ENCODE peak calls at places on chromosomes 16 and 17, in five cellular contexts. M is tibial artery, V is OCI-LY7, H is ascending aorta, R is endodermal cell. J is an unnamed sample. For H3K36me3, the result is how much of the 10 kb centered on the place peaks cover.

GRCh38 chr16:46961373-46962353 is 11.8 kb downstream of the DNAJA2 start:
- DNase-seq in M (no peak), V (no peak), H (no peak), R (no peak), J (no peak)

GRCh38 chr16:89556750-89557149 is 3.7 kb upstream of the RPL13 start:
- DNase-seq in M (no peak), V (no peak), H (no peak), R (no peak), J (no peak)

GRCh38 chr16:48126801-48127644 is 28.8 kb downstream of the ABCC12 start:
- DNase-seq in M (no peak), V (no peak), H (no peak), R (peak), J (peak)

GRCh38 chr17:49898547-49899490 is 51.0 kb upstream of the TAC4 start:
- DNase-seq in M (no peak), V (peak), H (no peak), R (peak), J (no peak)

GRCh38 chr16:55955845-55956244 is 80.7 kb upstream of the CES5A start:
- DNase-seq in M (no peak), V (no peak), H (no peak), R (no peak), J (no peak)

GRCh38 chr17:41943492-41943891 is 13.1 kb downstream of the ODAD4 start:
- DNase-seq in M (no peak), V (no peak), H (no peak), R (no peak), J (no peak)

GRCh38 chr16:89764711-89765201 is 43.4 kb downstream of the ZNF276 start:
- DNase-seq in M (peak), V (peak), H (peak), R (no peak), J (no peak)

GRCh38 chr17:53472586-53472985 is 350.1 kb upstream of the KIF2B start:
- DNase-seq in M (no peak), V (no peak), H (no peak), R (no peak), J (no peak)

GRCh38 chr16:66278111-66278531 is 88.4 kb upstream of the CDH5 start:
- DNase-seq in M (no peak), V (no peak), H (no peak), R (peak), J (no peak)

GRCh38 chr16:68331879-68332410 is 21.1 kb downstream of the PRMT7 start:
- DNase-seq in M (no peak), V (no peak), H (no peak), R (no peak), J (no peak)

GRCh38 chr17:41984454-41984853 is 17.9 kb downstream of the CNP start:
- DNase-seq in M (no peak), V (no peak), H (no peak), R (no peak), J (no peak)

GRCh38 chr17:1273492-1274242 is 3.4 kb downstream of the BHLHA9 start:
- DNase-seq in M (no peak), V (no peak), H (no peak), R (no peak), J (no peak)

GRCh38 chr16:61915569-61915968 is 120.7 kb downstream of the CDH8 start:
- DNase-seq in M (no peak), V (no peak), H (no peak), R (no peak), J (no peak)

GRCh38 chr17:6543079-6544010 is 13.0 kb downstream of the PITPNM3 start:
- DNase-seq in M (no peak), V (no peak), H (no peak), R (no peak), J (no peak)

GRCh38 chr17:65783845-65784334 is 222.4 kb upstream of the AXIN2 start:
- DNase-seq in M (no peak), V (no peak), H (no peak), R (no peak), J (peak)

GRCh38 chr17:80782536-80783427 is 208.9 kb upstream of the CHMP6 start:
- DNase-seq in M (peak), V (no peak), H (no peak), R (peak), J (no peak)

GRCh38 chr17:73311428-73311780 is 397 bp downstream of the CDC42EP4 start:
- DNase-seq in M (no peak), V (no peak), H (no peak), R (peak), J (no peak)

GRCh38 chr17:31691251-31691905 is 167.7 kb downstream of the COPRS start:
- DNase-seq in M (no peak), V (no peak), H (no peak), R (peak), J (no peak)

GRCh38 chr16:16016388-16016964 is 67.1 kb downstream of the ABCC1 start:
- DNase-seq in M (no peak), V (no peak), H (no peak), R (no peak), J (no peak)

GRCh38 chr16:15653227-15653626 is 3.2 kb downstream of the NDE1 start:
- DNase-seq in M (no peak), V (no peak), H (no peak), R (no peak), J (no peak)

GRCh38 chr16:5015887-5016286 is 17.8 kb downstream of the NAGPA start:
- DNase-seq in M (no peak), V (no peak), H (no peak), R (no peak), J (no peak)

GRCh38 chr17:6374761-6375312 is 60.1 kb downstream of the AIPL1 start:
- DNase-seq in M (no peak), V (no peak), H (no peak), R (peak), J (peak)

GRCh38 chr17:67947325-67947813 is 48.9 kb downstream of the C17orf58 start:
- DNase-seq in M (no peak), V (no peak), H (no peak), R (no peak), J (no peak)

GRCh38 chr17:67944035-67944434 is 52.2 kb downstream of the C17orf58 start:
- DNase-seq in M (no peak), V (no peak), H (no peak), R (no peak), J (no peak)

GRCh38 chr17:67942810-67943209 is 53.5 kb downstream of the C17orf58 start:
- DNase-seq in M (no peak), V (peak), H (no peak), R (no peak), J (no peak)
- TF ChIP-seq CTCF in M (no peak), V (peak), H (no peak), R (peak), J (peak)

GRCh38 chr17:10197721-10198508 is 491 bp downstream of the GAS7 start:
- DNase-seq in M (no peak), V (no peak), H (no peak), R (peak), J (no peak)

GRCh38 chr17:10197362-10197720 is 1.1 kb downstream of the GAS7 start:
- DNase-seq in M (no peak), V (no peak), H (no peak), R (peak), J (no peak)

GRCh38 chr17:10196936-10197335 is 1.5 kb downstream of the GAS7 start:
- DNase-seq in M (no peak), V (no peak), H (no peak), R (no peak), J (no peak)

GRCh38 chr17:10195090-10195489 is 3.3 kb downstream of the GAS7 start:
- DNase-seq in M (no peak), V (no peak), H (no peak), R (no peak), J (no peak)

GRCh38 chr17:10196384-10196783 is 2.0 kb downstream of the GAS7 start:
- DNase-seq in M (no peak), V (no peak), H (no peak), R (no peak), J (no peak)
- H3K4me3 ChIP-seq in M (no peak), V (no peak), H (no peak), R (no peak), J (no peak)

GRCh38 chr17:67055041-67055443 is 10.7 kb downstream of the CACNG1 start:
- DNase-seq in M (no peak), V (no peak), H (no peak), R (peak), J (no peak)

GRCh38 chr17:67055811-67056745 is 11.7 kb downstream of the CACNG1 start:
- DNase-seq in M (no peak), V (peak), H (no peak), R (peak), J (no peak)

GRCh38 chr17:67056746-67057490 is 12.6 kb downstream of the CACNG1 start:
- DNase-seq in M (no peak), V (peak), H (no peak), R (peak), J (no peak)

GRCh38 chr17:67059372-67059771 is 15.0 kb downstream of the CACNG1 start:
- DNase-seq in M (no peak), V (no peak), H (no peak), R (no peak), J (no peak)

GRCh38 chr17:67058036-67058435 is 13.7 kb downstream of the CACNG1 start:
- DNase-seq in M (no peak), V (no peak), H (no peak), R (no peak), J (no peak)
- H3K36me3 ChIP-seq in M (under half), V (under half), H (under half), R (under half), J (under half)

GRCh38 chr16:2008009-2008526 is 1.6 kb downstream of the ZNF598 start:
- DNase-seq in M (no peak), V (peak), H (no peak), R (no peak), J (no peak)
- TF ChIP-seq CTCF in M (no peak), V (no peak), H (no peak), R (no peak), J (no peak)

J was measured in kidney epithelial cell.